ENCODE peak calls at places on chromosomes 7 and 10, in ten cellular contexts. One of them, this sample, is unnamed.

GRCh38 chr10:95628786-95629185 is 27.7 kb downstream of the ALDH18A1 start:
- DNase-seq in substantia nigra: no peak
- DNase-seq in head of caudate nucleus: no peak
- DNase-seq in cerebellar nuclear complex: no peak
- DNase-seq in right atrium auricular region: no peak
- DNase-seq in kidney epithelial cell: peak
- DNase-seq in activated T-cell treated with anti-CD3 and anti-CD28 coated beads for 48 hours: no peak
- DNase-seq in activated naive CD8-positive, alpha-beta T cell treated with anti-CD3 and anti-CD28 coated beads, Interleukin-2, amount 50 U/mL, for 24 hours: no peak
- DNase-seq in ACHN: peak
- DNase-seq in anterior cingulate cortex: no peak
- DNase-seq in this sample: no peak

GRCh38 chr7:26334171-26334570 is 42.5 kb downstream of the SNX10 start:
- DNase-seq in right atrium auricular region: no peak
- DNase-seq in anterior cingulate cortex: no peak
- DNase-seq in head of caudate nucleus: no peak
- DNase-seq in ACHN: no peak
- DNase-seq in cerebellar nuclear complex: no peak
- DNase-seq in substantia nigra: no peak
- DNase-seq in activated T-cell treated with anti-CD3 and anti-CD28 coated beads for 48 hours: no peak
- DNase-seq in activated naive CD8-positive, alpha-beta T cell treated with anti-CD3 and anti-CD28 coated beads, Interleukin-2, amount 50 U/mL, for 24 hours: no peak
- DNase-seq in kidney epithelial cell: no peak
- DNase-seq in this sample: no peak

GRCh38 chr10:74165530-74165901 is 14.5 kb downstream of the ADK start:
- DNase-seq in anterior cingulate cortex: no peak
- DNase-seq in right atrium auricular region: no peak
- DNase-seq in activated T-cell treated with anti-CD3 and anti-CD28 coated beads for 48 hours: no peak
- DNase-seq in activated naive CD8-positive, alpha-beta T cell treated with anti-CD3 and anti-CD28 coated beads, Interleukin-2, amount 50 U/mL, for 24 hours: no peak
- DNase-seq in substantia nigra: no peak
- DNase-seq in kidney epithelial cell: no peak
- DNase-seq in cerebellar nuclear complex: no peak
- DNase-seq in head of caudate nucleus: no peak
- DNase-seq in ACHN: no peak
- DNase-seq in this sample: no peak

GRCh38 chr10:17021661-17022060 is 108.0 kb downstream of the CUBN start:
- DNase-seq in head of caudate nucleus: no peak
- DNase-seq in ACHN: no peak
- DNase-seq in activated naive CD8-positive, alpha-beta T cell treated with anti-CD3 and anti-CD28 coated beads, Interleukin-2, amount 50 U/mL, for 24 hours: no peak
- DNase-seq in kidney epithelial cell: no peak
- DNase-seq in right atrium auricular region: no peak
- DNase-seq in cerebellar nuclear complex: no peak
- DNase-seq in anterior cingulate cortex: no peak
- DNase-seq in activated T-cell treated with anti-CD3 and anti-CD28 coated beads for 48 hours: no peak
- DNase-seq in substantia nigra: no peak
- DNase-seq in this sample: no peak

GRCh38 chr7:101433688-101434087 is 71.0 kb downstream of the COL26A1 start:
- DNase-seq in ACHN: no peak
- DNase-seq in kidney epithelial cell: no peak
- DNase-seq in substantia nigra: no peak
- DNase-seq in right atrium auricular region: no peak
- DNase-seq in head of caudate nucleus: no peak
- DNase-seq in anterior cingulate cortex: no peak
- DNase-seq in activated naive CD8-positive, alpha-beta T cell treated with anti-CD3 and anti-CD28 coated beads, Interleukin-2, amount 50 U/mL, for 24 hours: no peak
- DNase-seq in activated T-cell treated with anti-CD3 and anti-CD28 coated beads for 48 hours: no peak
- DNase-seq in cerebellar nuclear complex: no peak
- DNase-seq in this sample: no peak

GRCh38 chr10:1295756-1296480 is 239.7 kb downstream of the WDR37 start:
- DNase-seq in right atrium auricular region: no peak
- DNase-seq in ACHN: no peak
- DNase-seq in head of caudate nucleus: no peak
- DNase-seq in kidney epithelial cell: no peak
- DNase-seq in activated T-cell treated with anti-CD3 and anti-CD28 coated beads for 48 hours: no peak
- DNase-seq in anterior cingulate cortex: no peak
- DNase-seq in substantia nigra: no peak
- DNase-seq in activated naive CD8-positive, alpha-beta T cell treated with anti-CD3 and anti-CD28 coated beads, Interleukin-2, amount 50 U/mL, for 24 hours: no peak
- DNase-seq in cerebellar nuclear complex: no peak
- DNase-seq in this sample: no peak

GRCh38 chr10:73044378-73045285 is 52.0 kb downstream of the P4HA1 start:
- DNase-seq in cerebellar nuclear complex: no peak
- DNase-seq in right atrium auricular region: no peak
- DNase-seq in kidney epithelial cell: peak
- DNase-seq in substantia nigra: no peak
- DNase-seq in anterior cingulate cortex: no peak
- DNase-seq in activated naive CD8-positive, alpha-beta T cell treated with anti-CD3 and anti-CD28 coated beads, Interleukin-2, amount 50 U/mL, for 24 hours: no peak
- DNase-seq in head of caudate nucleus: no peak
- DNase-seq in ACHN: no peak
- DNase-seq in activated T-cell treated with anti-CD3 and anti-CD28 coated beads for 48 hours: no peak
- DNase-seq in this sample: no peak

GRCh38 chr7:134732739-134733138 is 46.7 kb upstream of the CALD1 start:
- DNase-seq in ACHN: no peak
- DNase-seq in cerebellar nuclear complex: no peak
- DNase-seq in kidney epithelial cell: no peak
- DNase-seq in activated naive CD8-positive, alpha-beta T cell treated with anti-CD3 and anti-CD28 coated beads, Interleukin-2, amount 50 U/mL, for 24 hours: no peak
- DNase-seq in right atrium auricular region: no peak
- DNase-seq in substantia nigra: no peak
- DNase-seq in activated T-cell treated with anti-CD3 and anti-CD28 coated beads for 48 hours: no peak
- DNase-seq in head of caudate nucleus: no peak
- DNase-seq in anterior cingulate cortex: no peak
- DNase-seq in this sample: no peak

GRCh38 chr10:4303045-4303444 is 518.0 kb upstream of the KLF6 start:
- DNase-seq in activated T-cell treated with anti-CD3 and anti-CD28 coated beads for 48 hours: no peak
- DNase-seq in kidney epithelial cell: no peak
- DNase-seq in right atrium auricular region: no peak
- DNase-seq in anterior cingulate cortex: no peak
- DNase-seq in substantia nigra: no peak
- DNase-seq in activated naive CD8-positive, alpha-beta T cell treated with anti-CD3 and anti-CD28 coated beads, Interleukin-2, amount 50 U/mL, for 24 hours: no peak
- DNase-seq in head of caudate nucleus: no peak
- DNase-seq in cerebellar nuclear complex: no peak
- DNase-seq in ACHN: no peak
- DNase-seq in this sample: no peak

GRCh38 chr10:112835933-112836564 is 114.0 kb upstream of the TCF7L2 start:
- DNase-seq in ACHN: no peak
- DNase-seq in substantia nigra: no peak
- DNase-seq in activated T-cell treated with anti-CD3 and anti-CD28 coated beads for 48 hours: no peak
- DNase-seq in head of caudate nucleus: no peak
- DNase-seq in cerebellar nuclear complex: no peak
- DNase-seq in anterior cingulate cortex: no peak
- DNase-seq in kidney epithelial cell: no peak
- DNase-seq in right atrium auricular region: peak
- DNase-seq in activated naive CD8-positive, alpha-beta T cell treated with anti-CD3 and anti-CD28 coated beads, Interleukin-2, amount 50 U/mL, for 24 hours: no peak
- DNase-seq in this sample: no peak

GRCh38 chr7:141053626-141054025 is 20.2 kb upstream of the TMEM178B start:
- DNase-seq in head of caudate nucleus: no peak
- DNase-seq in activated naive CD8-positive, alpha-beta T cell treated with anti-CD3 and anti-CD28 coated beads, Interleukin-2, amount 50 U/mL, for 24 hours: peak
- DNase-seq in kidney epithelial cell: no peak
- DNase-seq in substantia nigra: no peak
- DNase-seq in activated T-cell treated with anti-CD3 and anti-CD28 coated beads for 48 hours: peak
- DNase-seq in ACHN: no peak
- DNase-seq in anterior cingulate cortex: no peak
- DNase-seq in right atrium auricular region: no peak
- DNase-seq in cerebellar nuclear complex: no peak
- DNase-seq in this sample: peak

GRCh38 chr7:7970113-7970619 is 1.6 kb downstream of the GLCCI1 start:
- DNase-seq in cerebellar nuclear complex: no peak
- DNase-seq in right atrium auricular region: no peak
- DNase-seq in head of caudate nucleus: no peak
- DNase-seq in kidney epithelial cell: no peak
- DNase-seq in activated T-cell treated with anti-CD3 and anti-CD28 coated beads for 48 hours: no peak
- DNase-seq in ACHN: no peak
- DNase-seq in substantia nigra: no peak
- DNase-seq in anterior cingulate cortex: no peak
- DNase-seq in activated naive CD8-positive, alpha-beta T cell treated with anti-CD3 and anti-CD28 coated beads, Interleukin-2, amount 50 U/mL, for 24 hours: no peak
- DNase-seq in this sample: peak

GRCh38 chr7:149477494-149478443 is 16.9 kb upstream of the ZNF777 start:
- DNase-seq in anterior cingulate cortex: no peak
- DNase-seq in kidney epithelial cell: no peak
- DNase-seq in activated naive CD8-positive, alpha-beta T cell treated with anti-CD3 and anti-CD28 coated beads, Interleukin-2, amount 50 U/mL, for 24 hours: no peak
- DNase-seq in cerebellar nuclear complex: no peak
- DNase-seq in substantia nigra: no peak
- DNase-seq in activated T-cell treated with anti-CD3 and anti-CD28 coated beads for 48 hours: no peak
- DNase-seq in ACHN: no peak
- DNase-seq in right atrium auricular region: no peak
- DNase-seq in head of caudate nucleus: no peak
- DNase-seq in this sample: no peak

GRCh38 chr7:749121-749520 is 22.0 kb upstream of the PRKAR1B start:
- DNase-seq in anterior cingulate cortex: peak
- DNase-seq in cerebellar nuclear complex: no peak
- DNase-seq in right atrium auricular region: peak
- DNase-seq in head of caudate nucleus: no peak
- DNase-seq in activated naive CD8-positive, alpha-beta T cell treated with anti-CD3 and anti-CD28 coated beads, Interleukin-2, amount 50 U/mL, for 24 hours: no peak
- DNase-seq in kidney epithelial cell: no peak
- DNase-seq in substantia nigra: no peak
- DNase-seq in activated T-cell treated with anti-CD3 and anti-CD28 coated beads for 48 hours: no peak
- DNase-seq in ACHN: no peak
- DNase-seq in this sample: no peak

GRCh38 chr10:92813979-92814378 is 34.3 kb upstream of the EXOC6 start:
- DNase-seq in right atrium auricular region: no peak
- DNase-seq in activated T-cell treated with anti-CD3 and anti-CD28 coated beads for 48 hours: no peak
- DNase-seq in substantia nigra: no peak
- DNase-seq in anterior cingulate cortex: no peak
- DNase-seq in head of caudate nucleus: no peak
- DNase-seq in cerebellar nuclear complex: no peak
- DNase-seq in activated naive CD8-positive, alpha-beta T cell treated with anti-CD3 and anti-CD28 coated beads, Interleukin-2, amount 50 U/mL, for 24 hours: no peak
- DNase-seq in kidney epithelial cell: no peak
- DNase-seq in ACHN: no peak
- DNase-seq in this sample: no peak

GRCh38 chr7:51314041-51314440 is 2.6 kb downstream of the COBL start:
- DNase-seq in head of caudate nucleus: no peak
- DNase-seq in substantia nigra: no peak
- DNase-seq in anterior cingulate cortex: no peak
- DNase-seq in ACHN: peak
- DNase-seq in kidney epithelial cell: no peak
- DNase-seq in activated naive CD8-positive, alpha-beta T cell treated with anti-CD3 and anti-CD28 coated beads, Interleukin-2, amount 50 U/mL, for 24 hours: no peak
- DNase-seq in activated T-cell treated with anti-CD3 and anti-CD28 coated beads for 48 hours: no peak
- DNase-seq in right atrium auricular region: no peak
- DNase-seq in cerebellar nuclear complex: no peak
- DNase-seq in this sample: no peak

GRCh38 chr10:54585572-54585971 is 215.5 kb downstream of the PCDH15 start:
- DNase-seq in ACHN: no peak
- DNase-seq in head of caudate nucleus: no peak
- DNase-seq in cerebellar nuclear complex: no peak
- DNase-seq in activated naive CD8-positive, alpha-beta T cell treated with anti-CD3 and anti-CD28 coated beads, Interleukin-2, amount 50 U/mL, for 24 hours: no peak
- DNase-seq in substantia nigra: no peak
- DNase-seq in activated T-cell treated with anti-CD3 and anti-CD28 coated beads for 48 hours: no peak
- DNase-seq in kidney epithelial cell: no peak
- DNase-seq in anterior cingulate cortex: no peak
- DNase-seq in right atrium auricular region: no peak
- DNase-seq in this sample: no peak

GRCh38 chr10:79417731-79418130 is 27.7 kb downstream of the ZCCHC24 start:
- DNase-seq in right atrium auricular region: no peak
- DNase-seq in ACHN: no peak
- DNase-seq in head of caudate nucleus: no peak
- DNase-seq in activated naive CD8-positive, alpha-beta T cell treated with anti-CD3 and anti-CD28 coated beads, Interleukin-2, amount 50 U/mL, for 24 hours: no peak
- DNase-seq in substantia nigra: no peak
- DNase-seq in kidney epithelial cell: no peak
- DNase-seq in activated T-cell treated with anti-CD3 and anti-CD28 coated beads for 48 hours: no peak
- DNase-seq in anterior cingulate cortex: no peak
- DNase-seq in cerebellar nuclear complex: no peak
- DNase-seq in this sample: no peak

GRCh38 chr7:664402-664775 is 62.1 kb upstream of the DNAAF5 start:
- DNase-seq in activated naive CD8-positive, alpha-beta T cell treated with anti-CD3 and anti-CD28 coated beads, Interleukin-2, amount 50 U/mL, for 24 hours: no peak
- DNase-seq in cerebellar nuclear complex: no peak
- DNase-seq in kidney epithelial cell: no peak
- DNase-seq in substantia nigra: no peak
- DNase-seq in ACHN: no peak
- DNase-seq in anterior cingulate cortex: no peak
- DNase-seq in head of caudate nucleus: no peak
- DNase-seq in right atrium auricular region: no peak
- DNase-seq in activated T-cell treated with anti-CD3 and anti-CD28 coated beads for 48 hours: no peak
- DNase-seq in this sample: no peak

GRCh38 chr7:115135769-115136410 is 214.0 kb downstream of the MDFIC start:
- DNase-seq in kidney epithelial cell: no peak
- DNase-seq in ACHN: no peak
- DNase-seq in cerebellar nuclear complex: no peak
- DNase-seq in right atrium auricular region: no peak
- DNase-seq in activated T-cell treated with anti-CD3 and anti-CD28 coated beads for 48 hours: no peak
- DNase-seq in substantia nigra: no peak
- DNase-seq in anterior cingulate cortex: no peak
- DNase-seq in activated naive CD8-positive, alpha-beta T cell treated with anti-CD3 and anti-CD28 coated beads, Interleukin-2, amount 50 U/mL, for 24 hours: no peak
- DNase-seq in head of caudate nucleus: no peak
- DNase-seq in this sample: no peak